ENCODE peak calls at places on chromosomes 13 and 19, in four cellular contexts. Q is body of pancreas, Z is cardiac muscle cell, A is GM23338. I is an unnamed sample. For H3K27me3, the result is how much of the 10 kb centered on the place peaks cover.

GRCh38 chr13:33322474-33322827 is 36.9 kb upstream of the STARD13 start:
- DNase-seq in Z (no peak), Q (no peak), A (no peak), I (peak)

GRCh38 chr19:45125975-45126493 is 33.1 kb downstream of the PPP1R37 start:
- DNase-seq in A (peak), Q (peak), Z (peak), I (peak)

GRCh38 chr19:28430214-28430613 is 782.7 kb downstream of the UQCRFS1 start:
- DNase-seq in A (no peak), Q (no peak), Z (no peak), I (no peak)

GRCh38 chr19:31905980-31906948 is 439.1 kb upstream of the ZNF507 start:
- DNase-seq in A (no peak), Q (no peak), Z (no peak), I (no peak)

GRCh38 chr19:45507864-45508680 is 793 bp downstream of the VASP start:
- DNase-seq in A (peak), Z (no peak), Q (peak), I (no peak)

GRCh38 chr19:58305065-58305931 is at the start of gene ERVK3-1:
- DNase-seq in Z (peak), Q (peak), A (peak), I (peak)

GRCh38 chr13:61294467-61295186 is 121.0 kb downstream of the PCDH20 start:
- DNase-seq in A (no peak), Q (no peak), Z (no peak), I (no peak)

GRCh38 chr13:98909016-98909415 is 68.8 kb downstream of the DOCK9 start:
- DNase-seq in A (no peak), Q (no peak), Z (no peak), I (peak)

GRCh38 chr19:50430888-50431342 is 1.8 kb upstream of the MYBPC2 start:
- DNase-seq in A (peak), Q (no peak), Z (no peak), I (no peak)

GRCh38 chr13:32475403-32475802 is 47.5 kb upstream of the N4BP2L1 start:
- DNase-seq in A (no peak), Q (no peak), Z (no peak), I (no peak)

GRCh38 chr13:105991622-105992254 is 543.7 kb downstream of the EFNB2 start:
- DNase-seq in A (no peak), Z (no peak), Q (peak), I (peak)

DNA sequence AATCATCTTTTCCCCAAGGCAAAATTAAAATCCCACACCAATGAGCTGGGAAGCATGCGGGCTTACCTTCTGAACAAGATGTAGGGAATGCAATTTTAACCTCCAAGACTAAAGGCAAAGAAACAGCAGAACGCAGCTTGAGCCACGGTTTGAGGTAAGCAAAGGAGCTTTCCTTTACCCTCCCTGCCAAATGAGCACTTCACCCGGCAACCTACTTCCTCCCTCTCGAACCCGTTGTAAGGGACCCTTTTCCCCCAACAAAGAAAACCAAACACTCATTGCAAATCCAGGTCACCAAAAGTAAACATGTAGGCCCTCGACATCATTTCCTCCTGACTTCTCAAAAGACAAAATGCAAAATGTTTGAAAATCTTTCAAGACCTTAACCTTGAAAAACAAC is 65.3 kb downstream of the ABCC4 start:
- DNase-seq in Z (no peak), A (peak), Q (no peak), I (no peak)
- TF ChIP-seq CTCF in Z (no peak), A (no peak), Q (no peak), I (no peak)

GRCh38 chr13:21176195-21176981 is at the start of the genes MRPL57 and SKA3:
- DNase-seq in A (peak), Z (peak), Q (peak), I (peak)

GRCh38 chr13:21176982-21177284 is 475 bp downstream of the MRPL57 start:
- DNase-seq in A (no peak), Q (no peak), Z (no peak), I (no peak)

GRCh38 chr13:21175656-21176194 is 627 bp downstream of the SKA3 start:
- DNase-seq in Z (no peak), A (no peak), Q (no peak), I (peak)

DNA sequence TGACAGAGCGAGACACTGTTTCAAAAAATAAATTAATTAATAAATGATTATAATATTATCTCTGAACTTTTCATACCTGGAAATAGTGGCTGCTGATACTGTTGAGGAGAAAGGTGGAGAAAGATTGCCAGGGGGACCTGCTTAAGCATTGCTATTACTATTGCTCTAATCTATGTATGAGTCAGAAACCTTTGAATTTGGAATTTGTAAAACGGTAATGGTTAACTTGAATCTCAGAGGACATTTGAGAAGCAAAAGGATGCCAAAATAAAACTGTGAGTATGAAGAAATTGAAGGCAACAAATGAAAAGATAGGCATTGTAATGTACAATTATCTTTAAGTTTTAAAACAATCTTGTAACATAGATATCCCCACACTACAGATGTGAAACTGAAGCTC is 5.2 kb downstream of the MRPL57 start:
- DNase-seq in Z (no peak), Q (no peak), A (no peak), I (no peak)
- H3K27me3 ChIP-seq in Z (under half), Q (under half), A (under half), I (under half)

GRCh38 chr13:113729329-113730019 is 29.6 kb upstream of the TMEM255B start:
- DNase-seq in Z (no peak), Q (no peak), A (no peak), I (no peak)

GRCh38 chr13:113731192-113732175 is 27.5 kb upstream of the TMEM255B start:
- DNase-seq in Q (no peak), Z (no peak), A (no peak), I (no peak)

GRCh38 chr13:113732176-113732960 is 26.7 kb upstream of the TMEM255B start:
- DNase-seq in Q (no peak), Z (no peak), A (no peak), I (no peak)

GRCh38 chr13:113730145-113730750 is 28.8 kb upstream of the TMEM255B start:
- DNase-seq in A (no peak), Q (no peak), Z (no peak), I (no peak)

GRCh38 chr13:113730831-113731191 is 28.2 kb upstream of the TMEM255B start:
- DNase-seq in Q (no peak), A (no peak), Z (no peak), I (no peak)
- TF ChIP-seq CTCF in Q (no peak), A (no peak), Z (no peak), I (no peak)

GRCh38 chr13:112068531-112069062 is 1.6 kb downstream of the SOX1 start:
- DNase-seq in Z (no peak), Q (no peak), A (no peak), I (no peak)

GRCh38 chr13:112065867-112066623 is 904 bp upstream of the SOX1 start:
- DNase-seq in Q (no peak), Z (no peak), A (peak), I (no peak)

GRCh38 chr13:112066624-112067004 is 335 bp upstream of the SOX1 start:
- DNase-seq in Q (peak), Z (peak), A (peak), I (no peak)

GRCh38 chr13:112067871-112068305 is 939 bp downstream of the SOX1 start:
- DNase-seq in Q (no peak), Z (peak), A (peak), I (no peak)

DNA sequence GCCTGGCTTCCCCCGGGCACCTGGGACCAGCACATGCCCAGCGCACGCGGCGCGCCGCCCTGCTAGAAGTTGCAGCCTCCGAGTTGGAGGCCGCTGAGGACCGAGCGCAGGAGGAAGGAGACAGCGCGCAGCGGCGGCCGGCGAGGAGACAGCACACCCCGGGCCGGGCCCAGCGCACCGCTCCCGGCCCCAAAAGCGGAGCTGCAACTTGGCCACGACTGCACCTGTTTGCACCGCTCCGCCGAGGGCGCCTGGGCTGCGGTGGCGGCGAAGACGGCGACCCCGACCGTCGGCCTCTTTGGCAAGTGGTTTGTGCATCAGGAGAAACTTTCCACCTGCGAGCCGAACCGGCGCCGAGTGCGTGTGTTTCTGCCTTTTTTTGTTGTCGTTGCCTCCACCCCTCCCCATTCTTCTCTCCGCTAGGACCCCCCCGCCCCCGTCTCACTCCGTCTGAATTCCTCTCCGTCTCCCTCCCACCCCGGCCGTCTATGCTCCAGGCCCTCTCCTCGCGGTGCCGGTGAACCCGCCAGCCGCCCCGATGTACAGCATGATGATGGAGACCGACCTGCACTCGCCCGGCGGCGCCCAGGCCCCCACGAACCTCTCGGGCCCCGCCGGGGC is at the start of gene SOX1:
- DNase-seq in Q (no peak), A (peak), Z (peak), I (no peak)
- H3K27me3 ChIP-seq in Q (under half), A (half or more), Z (half or more), I (half or more)

GRCh38 chr19:11405846-11406643 is 13.1 kb downstream of the RGL3 start:
- DNase-seq in Z (no peak), A (peak), Q (no peak), I (no peak)
- TF ChIP-seq CTCF in Z (peak), A (peak), Q (no peak), I (peak)

GRCh38 chr13:31249140-31249539 is 49.4 kb downstream of the B3GLCT start:
- DNase-seq in A (no peak), Q (no peak), Z (no peak), I (no peak)
- H3K27me3 ChIP-seq in A (under half), Q (under half), Z (under half), I (under half)

DNA sequence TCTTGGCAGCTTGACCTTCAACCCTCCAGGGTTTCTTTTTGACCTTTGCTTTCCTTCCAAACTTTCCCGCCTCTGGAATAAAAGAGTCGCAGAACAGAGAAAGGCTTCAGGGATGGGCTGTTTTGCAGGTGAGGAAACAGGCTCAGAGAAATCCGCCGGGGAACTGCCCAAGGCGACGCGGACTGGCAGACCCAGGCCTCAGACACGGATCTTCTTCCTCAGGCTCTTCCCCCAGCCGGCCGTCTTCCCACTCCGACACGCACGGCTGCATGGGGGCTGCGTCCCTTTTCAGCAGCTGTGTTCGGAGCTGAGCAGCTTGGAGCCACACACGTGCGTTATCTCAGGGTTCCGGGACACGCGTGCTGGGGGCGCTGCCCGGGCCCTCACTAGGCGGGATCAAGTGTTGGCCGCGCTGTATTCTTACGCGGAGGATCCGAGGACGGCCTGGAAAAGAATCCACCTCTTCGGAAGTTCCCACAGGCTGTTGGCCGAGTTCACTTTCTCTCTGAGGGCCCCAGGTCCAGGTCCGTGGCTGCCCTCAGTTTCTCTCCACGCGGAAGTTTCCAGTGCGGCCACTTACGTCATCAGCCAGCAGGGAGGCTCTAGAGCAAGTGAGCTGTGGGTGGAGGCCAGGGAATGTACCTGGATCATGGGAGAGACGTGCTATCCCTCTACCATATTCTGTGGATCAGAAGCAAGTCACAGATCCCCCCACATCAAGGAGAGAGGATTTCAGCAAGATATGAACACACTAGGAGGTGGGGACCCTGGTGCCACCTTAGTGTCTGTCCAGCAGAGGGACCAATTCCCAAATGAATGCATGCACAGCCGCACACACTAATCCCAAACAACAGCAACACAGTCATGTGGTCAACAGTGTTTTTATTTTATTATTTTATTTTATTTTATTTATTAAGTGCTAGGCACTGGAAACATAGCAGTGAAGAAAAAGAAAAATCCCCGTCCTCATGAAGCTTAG is 100.4 kb downstream of the ING1 start:
- DNase-seq in A (no peak), Q (no peak), Z (no peak), I (no peak)
- TF ChIP-seq CTCF in A (peak), Q (no peak), Z (no peak), I (peak)

DNA sequence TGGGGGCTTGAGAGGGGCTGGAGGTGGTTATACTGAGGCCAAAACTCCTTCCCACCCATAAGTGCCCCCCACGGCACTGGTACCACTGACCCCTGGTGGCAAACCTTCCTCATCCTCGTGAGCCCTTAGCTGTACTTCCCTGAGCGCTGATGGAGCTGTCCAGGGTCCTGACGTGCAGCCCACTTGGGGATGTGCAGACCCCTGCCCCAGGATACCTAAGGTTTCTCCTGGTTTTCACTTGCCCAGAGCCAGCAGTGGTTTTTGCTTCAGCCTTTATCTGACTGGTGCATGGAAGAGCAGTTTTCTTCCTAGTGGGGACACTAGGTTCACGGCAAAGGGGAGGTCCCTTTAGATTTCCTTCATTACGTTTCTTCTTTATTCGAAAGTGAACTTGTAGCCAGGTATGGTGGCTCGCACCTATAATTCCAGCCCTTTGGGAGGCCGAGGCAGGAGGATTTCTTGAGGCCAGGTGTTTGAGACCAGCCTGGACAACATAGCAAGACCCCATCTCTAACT is 28.7 kb upstream of the KCTD15 start:
- DNase-seq in Q (peak), A (peak), Z (peak), I (no peak)
- H3K27me3 ChIP-seq in Q (under half), A (under half), Z (under half), I (under half)

GRCh38 chr19:55461259-55461973 is at the start of gene ISOC2:
- DNase-seq in Q (peak), Z (peak), A (peak), I (peak)
- TF ChIP-seq CTCF in Q (no peak), Z (no peak), A (no peak), I (no peak)

I was measured in brain microvascular endothelial cell.